ENCODE peak calls at places on chromosomes 1 and 21, in seven cellular contexts. W, Z, R, O, H, J and Q are unnamed samples.

GRCh38 chr1:109764561-109765482 is 1.1 kb upstream of the EPS8L3 start:
- DNase-seq in R (peak), W (no peak), J (no peak), H (no peak), O (no peak), Z (no peak), Q (peak)

GRCh38 chr1:9009438-9010366 is 16.5 kb downstream of the SLC2A7 start:
- DNase-seq in Z (no peak), W (peak), O (peak), R (peak), J (peak), H (peak), Q (no peak)

GRCh38 chr1:196193891-196194559 is 414.2 kb downstream of the KCNT2 start:
- DNase-seq in Z (no peak), J (peak), O (no peak), R (no peak), W (no peak), H (no peak), Q (no peak)

GRCh38 chr1:111420377-111420776 is 7.2 kb downstream of the OVGP1 start:
- DNase-seq in R (no peak), O (no peak), W (no peak), H (no peak), J (no peak), Z (no peak), Q (no peak)

GRCh38 chr1:51294566-51295184 is 35.7 kb downstream of the TTC39A start:
- DNase-seq in W (no peak), H (no peak), R (peak), J (peak), O (no peak), Z (no peak), Q (no peak)

GRCh38 chr1:200906491-200906890 is 11.8 kb downstream of the INAVA start:
- DNase-seq in W (no peak), J (no peak), R (no peak), Z (no peak), H (no peak), O (no peak), Q (no peak)

GRCh38 chr1:164443166-164443565 is 115.8 kb upstream of the PBX1 start:
- DNase-seq in H (no peak), R (no peak), J (no peak), Z (no peak), O (no peak), W (peak), Q (no peak)

GRCh38 chr1:34303218-34303617 is 126.5 kb downstream of the C1orf94 start:
- DNase-seq in W (no peak), H (no peak), O (no peak), J (no peak), Z (no peak), R (no peak), Q (no peak)

GRCh38 chr21:45845790-45846130 is 135.8 kb upstream of the COL6A1 start:
- DNase-seq in R (peak), H (no peak), Z (peak), J (no peak), O (no peak), W (no peak), Q (no peak)

GRCh38 chr1:3170566-3171453 is 101.8 kb downstream of the PRDM16 start:
- DNase-seq in H (peak), O (no peak), W (peak), R (peak), J (peak), Z (no peak), Q (peak)

GRCh38 chr21:15293251-15293650 is 228.5 kb upstream of the NRIP1 start:
- DNase-seq in Z (no peak), H (no peak), R (no peak), W (peak), J (no peak), O (no peak), Q (no peak)

GRCh38 chr1:24586970-24587820 is 31.3 kb downstream of the NCMAP start:
- DNase-seq in Z (no peak), J (peak), H (peak), R (peak), O (peak), W (peak), Q (no peak)

GRCh38 chr1:63920154-63921117 is 146.6 kb downstream of the ROR1 start:
- DNase-seq in Z (no peak), O (no peak), R (no peak), J (peak), W (peak), H (peak), Q (no peak)

GRCh38 chr1:4087530-4088420 is 187.7 kb upstream of the C1orf174 start:
- DNase-seq in H (no peak), W (no peak), J (no peak), Z (no peak), R (no peak), O (no peak), Q (no peak)

GRCh38 chr1:34163792-34164509 is 1.1 kb downstream of the CSMD2 start:
- DNase-seq in H (peak), R (no peak), W (no peak), O (peak), Z (no peak), J (no peak), Q (no peak)

GRCh38 chr1:24130385-24130784 is 12.6 kb downstream of the IL22RA1 start:
- DNase-seq in W (no peak), R (no peak), O (no peak), H (no peak), Z (no peak), J (no peak), Q (no peak)

GRCh38 chr1:160618763-160619274 is 28.0 kb downstream of the SLAMF1 start:
- DNase-seq in O (no peak), R (no peak), W (no peak), H (peak), Z (no peak), J (peak), Q (no peak)

GRCh38 chr1:19455353-19455752 is 30.0 kb downstream of the CAPZB start:
- DNase-seq in J (no peak), O (no peak), W (no peak), R (no peak), H (no peak), Z (no peak), Q (no peak)

GRCh38 chr1:88524129-88524528 is 159.9 kb upstream of the PKN2 start:
- DNase-seq in J (no peak), R (no peak), O (no peak), Z (no peak), H (no peak), W (no peak), Q (no peak)

GRCh38 chr1:10657080-10657847 is 139.2 kb downstream of the CASZ1 start:
- DNase-seq in H (no peak), R (no peak), Z (no peak), J (no peak), O (no peak), W (no peak), Q (no peak)

GRCh38 chr21:42559326-42559725 is 45.7 kb downstream of the SLC37A1 start:
- DNase-seq in R (no peak), W (no peak), J (no peak), O (no peak), H (no peak), Z (no peak), Q (no peak)
- TF ChIP-seq CTCF in R (no peak), W (no peak), J (no peak), O (no peak), H (no peak), Z (no peak), Q (no peak)

GRCh38 chr1:11963622-11964021 is 16.6 kb upstream of the MFN2 start:
- DNase-seq in Z (no peak), W (no peak), O (no peak), J (no peak), R (no peak), H (no peak), Q (no peak)

GRCh38 chr1:11961230-11961629 is 19.0 kb upstream of the MFN2 start:
- DNase-seq in Z (no peak), H (no peak), J (no peak), R (no peak), O (no peak), W (peak), Q (no peak)

GRCh38 chr1:11964656-11965055 is 15.6 kb upstream of the MFN2 start:
- DNase-seq in J (no peak), O (no peak), Z (no peak), R (no peak), W (no peak), H (no peak), Q (no peak)

GRCh38 chr1:11970441-11971185 is 9.6 kb upstream of the MFN2 start:
- DNase-seq in R (no peak), H (no peak), O (no peak), Z (no peak), J (no peak), W (no peak), Q (no peak)

GRCh38 chr1:11967028-11967547 is 13.2 kb upstream of the MFN2 start:
- DNase-seq in O (peak), W (peak), H (peak), J (peak), Z (no peak), R (peak), Q (no peak)
- TF ChIP-seq CTCF in O (no peak), W (peak), H (peak), J (peak), Z (peak), R (peak), Q (peak)

GRCh38 chr1:156464825-156465452 is 35.6 kb downstream of the MEF2D start:
- DNase-seq in J (no peak), O (no peak), W (peak), H (no peak), Z (no peak), R (no peak), Q (no peak)

GRCh38 chr1:156464335-156464734 is 36.2 kb downstream of the MEF2D start:
- DNase-seq in J (no peak), O (no peak), H (no peak), Z (no peak), R (no peak), W (peak), Q (no peak)

GRCh38 chr1:156463874-156464273 is 36.7 kb downstream of the MEF2D start:
- DNase-seq in J (no peak), O (no peak), W (no peak), H (no peak), R (no peak), Z (no peak), Q (peak)

GRCh38 chr1:156467385-156467784 is 33.2 kb downstream of the MEF2D start:
- DNase-seq in W (no peak), J (no peak), Z (no peak), H (no peak), O (no peak), R (no peak), Q (no peak)

GRCh38 chr1:156465747-156466365 is 34.7 kb downstream of the MEF2D start:
- DNase-seq in R (no peak), W (peak), Z (no peak), O (peak), J (peak), H (no peak), Q (no peak)
- TF ChIP-seq CTCF in R (no peak), W (peak), Z (no peak), O (no peak), J (peak), H (peak), Q (no peak)

GRCh38 chr1:113714606-113715269 is 44.5 kb downstream of the PHTF1 start:
- DNase-seq in Z (no peak), W (no peak), O (no peak), H (no peak), R (no peak), J (no peak), Q (no peak)
- TF ChIP-seq CTCF in Z (no peak), W (no peak), O (no peak), H (no peak), R (no peak), J (no peak), Q (no peak)

DNA sequence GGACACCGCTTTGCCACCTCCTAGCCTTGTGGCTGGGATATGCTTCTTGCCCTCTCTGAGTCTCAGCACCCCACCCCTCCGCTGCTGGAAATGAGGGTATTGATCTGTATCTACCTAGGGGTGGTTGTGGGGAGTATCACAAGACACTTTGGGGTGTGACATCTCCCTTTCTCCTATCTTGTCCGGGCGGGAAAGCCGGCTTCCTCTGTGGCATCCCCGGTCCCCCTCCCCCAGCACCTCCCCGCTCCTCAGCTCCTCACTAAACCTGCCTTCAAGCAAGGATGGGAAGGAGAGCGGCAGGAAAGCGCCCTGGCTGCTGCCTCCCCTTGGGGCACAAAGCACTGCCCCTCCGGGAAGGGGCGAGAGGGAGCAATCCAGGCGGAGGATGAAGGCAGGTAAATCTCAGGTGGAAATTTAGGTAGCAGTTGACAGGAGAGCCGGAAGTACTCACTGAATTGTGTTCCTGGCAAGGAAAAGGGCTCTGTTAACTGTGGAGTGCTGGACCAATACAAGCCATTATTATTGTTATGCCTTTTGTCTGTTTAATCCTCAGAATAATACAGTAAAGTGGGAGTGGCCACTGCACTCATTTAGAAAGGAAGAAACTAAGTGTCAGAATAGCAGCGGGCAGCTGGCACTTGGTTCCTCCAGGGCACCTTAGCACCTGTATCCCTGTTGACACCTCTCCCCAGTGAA is 49.0 kb upstream of the LRP8 start:
- DNase-seq in O (no peak), J (no peak), H (no peak), Z (peak), R (peak), W (no peak), Q (no peak)
- TF ChIP-seq CTCF in O (no peak), J (no peak), H (no peak), Z (no peak), R (no peak), W (no peak), Q (no peak)